ENCODE peak calls at places on chromosomes 12 and 14, in ten cellular contexts. U, C, W, R, Z, B, J, E, A and V are unnamed samples.

GRCh38 chr14:64889352-64889751 is 9.6 kb upstream of the SPTB start:
- DNase-seq in U (no peak), C (no peak), W (no peak), R (no peak), Z (no peak), B (no peak), J (no peak), E (no peak), A (no peak), V (no peak)

GRCh38 chr14:21268612-21269251 is 510 bp downstream of the HNRNPC start:
- DNase-seq in U (peak), C (peak), W (peak), R (peak), Z (no peak), B (no peak), J (no peak), E (no peak), A (peak), V (no peak)

GRCh38 chr12:6850796-6851152 is 312 bp downstream of the CDCA3 start:
- DNase-seq in U (no peak), C (no peak), W (no peak), R (no peak), Z (no peak), B (no peak), J (no peak), E (no peak), A (no peak), V (no peak)

GRCh38 chr12:97181571-97182265 is 274.7 kb downstream of the NEDD1 start:
- DNase-seq in U (no peak), C (no peak), W (peak), R (no peak), Z (no peak), B (no peak), J (no peak), E (no peak), A (no peak), V (no peak)

GRCh38 chr14:89926709-89927108 is 27.8 kb downstream of the EFCAB11 start:
- DNase-seq in U (peak), C (no peak), W (peak), R (peak), Z (no peak), B (peak), J (no peak), E (no peak), A (no peak), V (no peak)

GRCh38 chr14:103500148-103500990 is 22.3 kb downstream of the CKB start:
- DNase-seq in U (peak), C (peak), W (peak), R (peak), Z (peak), B (peak), J (peak), E (peak), A (peak), V (peak)

GRCh38 chr12:53836119-53836655 is 84.4 kb upstream of the CISTR start:
- DNase-seq in U (no peak), C (no peak), W (no peak), R (no peak), Z (no peak), B (no peak), J (no peak), E (no peak), A (no peak), V (no peak)

GRCh38 chr14:93008381-93008780 is 85.4 kb downstream of the CHGA start:
- DNase-seq in U (peak), C (no peak), W (peak), R (peak), Z (no peak), B (no peak), J (no peak), E (peak), A (no peak), V (no peak)

GRCh38 chr14:91229743-91230200 is 14.7 kb downstream of the GPR68 start:
- DNase-seq in U (no peak), C (no peak), W (peak), R (peak), Z (no peak), B (peak), J (no peak), E (no peak), A (no peak), V (no peak)

GRCh38 chr12:42759622-42760273 is 170.2 kb upstream of the PRICKLE1 start:
- DNase-seq in U (peak), C (peak), W (peak), R (peak), Z (peak), B (peak), J (no peak), E (no peak), A (no peak), V (no peak)